ENCODE peak calls at places on chromosomes 6 and 20, in seven cellular contexts. X, U, O, M, P, A and Z are unnamed samples.

GRCh38 chr20:420721-421574 is 12.8 kb downstream of the RBCK1 start:
- DNase-seq in X (peak), M (no peak), U (no peak), P (no peak), A (peak), O (peak), Z (no peak)

GRCh38 chr6:40819182-40819834 is 219.7 kb downstream of the UNC5CL start:
- DNase-seq in A (no peak), P (no peak), M (no peak), U (no peak), O (no peak), X (no peak), Z (no peak)

GRCh38 chr20:44886828-44887227 is 1.3 kb downstream of the YWHAB start:
- DNase-seq in A (no peak), O (no peak), P (no peak), M (no peak), X (no peak), U (no peak), Z (no peak)

GRCh38 chr6:125584468-125584939 is 164.9 kb upstream of the HEY2 start:
- DNase-seq in M (no peak), P (no peak), X (no peak), A (no peak), U (no peak), O (peak), Z (no peak)

GRCh38 chr6:144377586-144377985 is 92.5 kb downstream of the UTRN start:
- DNase-seq in P (no peak), M (no peak), X (no peak), U (no peak), O (no peak), A (no peak), Z (no peak)

GRCh38 chr6:11727995-11728961 is 50.3 kb downstream of the ADTRP start:
- DNase-seq in O (no peak), U (no peak), P (no peak), A (no peak), X (no peak), M (no peak), Z (no peak)

GRCh38 chr6:160030103-160030502 is 61.2 kb downstream of the IGF2R start:
- DNase-seq in M (peak), P (no peak), O (peak), A (peak), X (peak), U (peak), Z (peak)

GRCh38 chr20:47400685-47401084 is 44.2 kb upstream of the ZMYND8 start:
- DNase-seq in M (no peak), X (no peak), A (no peak), U (no peak), O (peak), P (no peak), Z (no peak)

GRCh38 chr20:58377017-58377416 is 12.0 kb upstream of the VAPB start:
- DNase-seq in X (no peak), M (no peak), O (no peak), U (no peak), P (no peak), A (no peak), Z (no peak)

GRCh38 chr6:118810420-118811027 is 83.4 kb upstream of the ASF1A start:
- DNase-seq in O (no peak), M (no peak), U (no peak), P (no peak), X (peak), A (peak), Z (no peak)

GRCh38 chr6:117548797-117549301 is 53.5 kb downstream of the GOPC start:
- DNase-seq in O (peak), A (no peak), P (no peak), U (no peak), M (no peak), X (no peak), Z (no peak)

GRCh38 chr6:24666097-24666615 is 543 bp downstream of the TDP2 start:
- DNase-seq in O (no peak), X (peak), P (peak), M (no peak), A (peak), U (peak), Z (peak)

GRCh38 chr6:82365011-82365751 is 1.6 kb downstream of the TPBG start:
- DNase-seq in P (no peak), M (no peak), U (no peak), A (peak), O (peak), X (peak), Z (no peak)

GRCh38 chr20:57397004-57397692 is 6.0 kb downstream of the RBM38 start:
- DNase-seq in U (no peak), P (no peak), X (no peak), A (no peak), O (no peak), M (no peak), Z (peak)

GRCh38 chr6:129863664-129864063 is 2.5 kb upstream of the TMEM244 start:
- DNase-seq in U (no peak), O (no peak), P (no peak), X (no peak), A (no peak), M (no peak), Z (no peak)

DNA sequence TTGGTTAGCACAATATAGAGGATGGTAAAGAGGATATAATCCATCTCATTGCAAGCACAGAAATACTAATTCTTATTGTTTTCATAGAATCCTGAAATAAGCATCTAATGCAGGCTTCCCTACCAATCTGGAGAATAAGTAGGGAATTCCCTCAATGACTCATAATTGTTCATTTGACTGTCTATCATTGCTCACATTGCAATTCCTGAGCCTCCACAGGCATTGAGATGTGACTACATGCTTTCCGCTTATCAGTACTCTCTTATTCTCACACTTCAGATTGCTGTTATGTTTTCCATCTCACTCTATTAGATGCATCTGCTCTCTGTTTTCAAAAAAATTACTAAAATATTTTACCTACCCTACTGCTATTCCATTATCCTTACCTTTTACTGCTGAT is 216.2 kb upstream of the PRSS16 start:
- DNase-seq in A (no peak), U (no peak), P (no peak), O (peak), X (no peak), M (no peak), Z (no peak)
- TF ChIP-seq EP300 in A (no peak), U (no peak), P (no peak), O (no peak), X (no peak), M (no peak), Z (no peak)

DNA sequence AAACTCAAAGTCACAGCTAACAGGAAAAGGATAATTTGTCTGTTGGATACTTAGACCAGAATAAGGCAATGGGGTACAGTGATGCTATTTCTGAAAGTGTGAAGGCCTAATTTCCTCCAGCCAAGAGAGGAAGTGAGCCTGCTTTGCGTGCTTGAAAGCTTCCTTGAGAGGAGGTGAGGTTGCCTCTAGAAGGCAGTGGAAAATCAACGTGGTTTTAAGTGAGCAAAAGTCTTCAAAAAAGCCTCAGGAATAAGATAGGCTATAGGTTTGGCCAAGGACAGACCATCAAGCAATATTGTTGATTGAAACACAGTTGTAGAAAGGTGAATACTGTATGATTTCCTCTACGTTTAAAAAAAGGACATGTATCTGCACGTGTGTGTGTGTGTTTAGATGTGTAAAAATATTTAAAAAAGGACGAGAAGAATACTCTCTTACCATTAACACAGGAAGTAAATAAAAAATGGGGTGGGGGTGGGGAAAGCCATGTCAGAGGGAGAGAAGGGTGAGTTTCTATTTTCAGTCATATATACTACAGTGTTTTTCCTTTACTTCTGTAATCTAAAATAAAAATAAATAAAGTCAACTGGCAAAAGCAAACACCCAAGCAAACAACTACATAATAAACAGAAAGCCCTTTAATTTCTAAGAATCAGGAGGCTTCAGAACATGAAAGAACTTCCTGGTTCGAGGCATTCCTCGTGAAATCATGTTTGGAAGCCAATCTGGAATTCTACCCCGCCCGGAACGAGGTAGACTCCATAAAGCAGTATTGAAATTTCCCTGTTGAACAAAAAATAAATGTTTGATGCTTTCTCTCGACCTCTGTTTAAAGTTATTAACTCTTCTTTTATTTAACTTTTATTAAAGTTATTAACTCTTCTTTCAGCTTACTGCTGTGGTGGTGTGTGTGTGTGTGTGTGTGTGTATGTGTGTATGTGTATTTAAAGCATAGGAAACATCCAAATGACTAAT is 158.0 kb upstream of the ZNF217 start:
- DNase-seq in A (peak), X (peak), M (no peak), P (peak), U (no peak), O (peak), Z (no peak)
- TF ChIP-seq EP300 in A (no peak), X (no peak), M (no peak), P (no peak), U (no peak), O (no peak), Z (no peak)

GRCh38 chr6:109947001-109947400 is 31.1 kb upstream of the GPR6 start:
- DNase-seq in O (no peak), P (no peak), U (no peak), M (no peak), X (no peak), A (no peak), Z (no peak)
- TF ChIP-seq EP300 in O (no peak), P (no peak), U (no peak), M (no peak), X (no peak), A (no peak), Z (no peak)

GRCh38 chr6:132832891-132833290 is 18.5 kb downstream of the RPS12 start:
- DNase-seq in A (no peak), X (no peak), M (no peak), U (no peak), O (no peak), P (no peak), Z (no peak)
- TF ChIP-seq EP300 in A (no peak), X (no peak), M (no peak), U (no peak), O (no peak), P (no peak), Z (no peak)

DNA sequence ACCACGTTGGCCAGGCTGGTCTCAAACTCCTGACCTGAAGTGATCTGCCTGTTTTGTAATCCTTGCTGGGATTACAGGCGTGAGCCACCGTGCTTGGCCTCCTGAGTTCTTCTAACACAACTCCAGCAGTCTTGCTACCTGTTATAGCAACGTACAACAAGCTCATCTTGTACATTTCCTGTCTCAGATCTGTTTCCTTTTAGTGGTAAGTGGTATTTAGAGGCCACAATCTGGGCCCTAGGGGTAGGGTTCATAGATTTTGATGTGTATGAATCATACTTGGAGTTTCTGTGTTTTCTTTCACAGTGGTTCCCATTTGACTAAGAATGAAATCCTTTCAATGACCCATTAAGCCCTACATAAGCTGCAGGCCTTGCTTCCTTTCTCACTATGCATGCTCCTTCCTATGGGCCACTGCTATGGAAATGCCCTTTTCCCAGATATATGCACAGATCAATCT is 27.1 kb upstream of the SYNCRIP start:
- DNase-seq in O (no peak), U (no peak), X (no peak), P (no peak), M (no peak), A (no peak), Z (no peak)
- TF ChIP-seq EP300 in O (no peak), U (no peak), X (no peak), P (no peak), M (no peak), A (no peak), Z (no peak)

DNA sequence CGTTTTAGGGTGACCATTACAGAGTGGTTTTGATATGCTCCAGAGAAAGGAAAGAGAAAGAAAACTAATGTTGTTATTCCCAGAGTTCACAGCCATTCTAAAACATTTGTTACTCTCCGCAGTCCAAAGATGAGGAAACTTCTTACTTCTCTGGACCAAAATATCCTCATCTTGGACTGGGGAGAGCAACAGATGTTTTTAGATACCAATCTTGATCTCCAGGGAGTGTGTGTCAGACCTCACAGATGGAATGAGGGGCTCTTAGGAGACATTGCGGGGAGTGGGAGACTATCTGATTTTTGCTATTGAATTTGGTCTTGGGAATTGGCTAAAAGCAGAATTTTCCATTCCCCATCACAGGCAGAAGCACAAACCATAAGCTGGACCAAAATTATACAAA is 110.8 kb downstream of the TNFAIP3 start:
- DNase-seq in O (no peak), X (no peak), P (no peak), M (no peak), A (no peak), U (no peak), Z (no peak)
- TF ChIP-seq EP300 in O (no peak), X (no peak), P (no peak), M (no peak), A (no peak), U (no peak), Z (no peak)

DNA sequence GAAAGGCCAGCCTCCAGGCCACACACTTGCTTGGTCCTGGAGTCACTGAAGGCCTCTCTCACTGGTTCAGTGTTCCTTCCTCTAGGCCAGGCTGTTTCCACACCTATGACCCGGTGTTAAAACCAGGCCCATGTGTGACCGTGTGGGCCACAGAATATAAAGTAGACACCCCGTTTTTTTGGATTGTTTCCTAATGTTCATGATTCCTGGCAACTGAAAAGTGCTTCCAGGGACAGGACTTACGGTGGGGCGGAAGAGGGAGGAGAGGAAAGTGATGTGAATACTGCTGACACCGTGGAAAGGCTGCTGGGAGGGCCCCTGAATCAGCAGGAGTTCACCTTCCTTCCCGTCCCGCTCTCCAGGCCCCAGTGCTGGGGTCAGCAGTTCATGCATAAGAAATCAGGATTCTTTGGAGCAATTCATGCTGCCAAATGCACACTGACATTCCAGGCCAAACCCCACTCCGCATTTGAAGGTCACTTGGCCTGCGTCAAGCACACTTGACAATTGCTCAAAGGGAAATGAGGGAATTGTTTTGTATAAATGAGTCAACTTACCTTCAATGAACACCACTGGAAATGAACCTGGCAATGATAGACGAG is 83.9 kb downstream of the IYD start:
- DNase-seq in O (no peak), X (no peak), P (no peak), U (peak), M (peak), A (no peak), Z (no peak)
- TF ChIP-seq EP300 in O (no peak), X (no peak), P (no peak), U (no peak), M (no peak), A (no peak), Z (no peak)

DNA sequence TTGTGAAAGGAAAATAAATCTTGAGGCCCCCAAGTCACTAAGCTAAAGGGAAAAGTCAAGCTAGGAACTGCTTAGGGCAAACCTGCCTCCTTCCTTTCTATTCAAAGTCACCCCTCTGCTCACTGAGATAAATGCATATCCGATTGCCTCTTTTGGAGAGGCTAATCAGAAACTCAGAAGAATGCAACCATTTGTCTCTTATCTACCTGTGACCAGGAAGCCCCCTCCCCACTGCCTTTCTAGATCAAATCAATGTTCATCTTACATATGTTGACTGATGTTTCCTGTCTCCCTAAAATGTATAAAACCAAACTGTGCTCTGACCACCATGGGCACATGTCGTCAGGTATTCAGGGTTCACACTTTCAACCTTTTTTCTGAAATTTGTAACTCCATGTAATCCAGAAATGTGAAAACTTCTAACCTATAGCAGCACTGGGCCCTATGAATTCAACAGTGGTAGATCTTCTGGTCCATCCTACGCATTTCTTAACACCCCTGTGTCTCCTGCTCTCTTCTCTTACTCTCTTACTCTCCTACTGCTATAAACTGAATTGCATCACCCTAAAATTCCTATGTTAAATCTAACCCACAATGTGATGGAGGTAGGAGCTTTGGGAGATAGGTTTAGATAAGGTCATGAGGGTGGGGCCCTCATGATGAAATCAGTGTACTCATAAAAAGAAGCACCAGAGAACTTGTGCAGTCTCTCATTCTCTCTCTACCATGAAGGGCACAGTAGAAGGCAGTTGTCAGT is 89.3 kb downstream of the EPB41L2 start:
- DNase-seq in P (no peak), X (no peak), U (no peak), O (no peak), A (no peak), M (no peak), Z (no peak)
- TF ChIP-seq EP300 in P (no peak), X (no peak), U (no peak), O (no peak), A (no peak), M (no peak), Z (no peak)

GRCh38 chr6:15359335-15359862 is 113.5 kb downstream of the JARID2 start:
- DNase-seq in O (no peak), M (no peak), A (no peak), P (no peak), U (no peak), X (no peak), Z (no peak)
- TF ChIP-seq EP300 in O (no peak), M (no peak), A (no peak), P (no peak), U (no peak), X (no peak), Z (no peak)